ENCODE peak calls at places on chromosomes 16 and 17, in nine cellular contexts. E is A549, D is tibial nerve, Y is H1, W is K562, G is sigmoid colon, N is esophagus muscularis mucosa, L is ovary, J is stomach. R is an unnamed sample.

GRCh38 chr16:19583665-19584300 is 28.3 kb downstream of the VPS35L start:
- DNase-seq in E (peak; percentile 68), D (no peak), Y (no peak), W (peak; percentile 55), G (no peak), N (no peak), L (no peak), J (peak; percentile 30), R (peak; percentile 19)

GRCh38 chr17:77881545-77881944 is 77.0 kb upstream of the TNRC6C start:
- DNase-seq in E (no peak), D (peak; percentile 55), Y (no peak), W (peak; percentile 58), G (peak; percentile 91), N (peak; percentile 96), L (no peak), J (peak; percentile 67), R (peak; percentile 79)

GRCh38 chr17:7862692-7863437 is 5.1 kb downstream of the CYB5D1 start:
- DNase-seq in E (peak; percentile 66), D (peak; percentile 71), Y (peak; percentile 78), W (peak; percentile 48), G (peak; percentile 74), N (no peak), L (peak; percentile 52), J (no peak), R (peak; percentile 31)

GRCh38 chr16:85751665-85752501 is 987 bp upstream of the C16orf74 start:
- DNase-seq in E (no peak), D (no peak), Y (peak; percentile 64), W (no peak), G (no peak), N (no peak), L (no peak), J (no peak), R (no peak)

GRCh38 chr17:42553866-42554249 is 1.1 kb downstream of the HSD17B1 start:
- DNase-seq in E (no peak), D (no peak), Y (no peak), W (no peak), G (no peak), N (no peak), L (peak; percentile 48), J (peak; percentile 48), R (no peak)

GRCh38 chr17:31511583-31511982 is 120.1 kb downstream of the RAB11FIP4 start:
- DNase-seq in E (no peak), D (no peak), Y (no peak), W (no peak), G (no peak), N (no peak), L (no peak), J (no peak), R (no peak)

GRCh38 chr16:71273384-71273783 is 15.8 kb downstream of the CMTR2 start:
- DNase-seq in E (no peak), D (no peak), Y (no peak), W (no peak), G (no peak), N (no peak), L (no peak), J (no peak), R (no peak)

GRCh38 chr16:31700530-31701388 is 172.8 kb upstream of the ZNF267 start:
- DNase-seq in E (peak; percentile 79), D (peak; percentile 80), Y (peak; percentile 93), W (peak; percentile 56), G (peak; percentile 91), N (peak; percentile 95), L (peak; percentile 82), J (peak; percentile 92), R (peak; percentile 93)

GRCh38 chr16:23670137-23670776 is 8.4 kb upstream of the PLK1 start:
- DNase-seq in E (no peak), D (no peak), Y (no peak), W (no peak), G (no peak), N (no peak), L (no peak), J (no peak), R (no peak)

GRCh38 chr16:67847064-67847861 is at the start of gene CENPT:
- DNase-seq in E (peak; percentile 66), D (no peak), Y (peak; percentile 69), W (peak; percentile 76), G (peak; percentile 81), N (no peak), L (no peak), J (peak; percentile 72), R (peak; percentile 66)

GRCh38 chr17:4796550-4796915 is 569 bp downstream of the PSMB6 start:
- DNase-seq in E (peak; percentile 65), D (no peak), Y (peak; percentile 63), W (peak; percentile 52), G (no peak), N (no peak), L (no peak), J (no peak), R (peak; percentile 27)

GRCh38 chr17:75654176-75654575 is 12.8 kb downstream of the RECQL5 start:
- DNase-seq in E (peak; percentile 60), D (no peak), Y (no peak), W (no peak), G (peak; percentile 28), N (no peak), L (no peak), J (no peak), R (no peak)

GRCh38 chr17:28887871-28888471 is 9.6 kb downstream of the FLOT2 start:
- DNase-seq in E (no peak), D (no peak), Y (no peak), W (no peak), G (no peak), N (no peak), L (no peak), J (no peak), R (no peak)

GRCh38 chr17:29138991-29139682 is 41.1 kb downstream of the MYO18A start:
- DNase-seq in E (no peak), D (no peak), Y (no peak), W (no peak), G (no peak), N (no peak), L (peak; percentile 53), J (peak; percentile 46), R (peak; percentile 66)

GRCh38 chr17:28481081-28481571 is 7.7 kb downstream of the SLC13A2 start:
- DNase-seq in E (no peak), D (no peak), Y (no peak), W (no peak), G (no peak), N (no peak), L (no peak), J (no peak), R (no peak)

GRCh38 chr17:7560172-7561027 is 1.3 kb upstream of the SENP3 start:
- DNase-seq in E (peak; percentile 78), D (peak; percentile 46), Y (peak; percentile 90), W (peak; percentile 55), G (peak; percentile 86), N (no peak), L (peak; percentile 69), J (peak; percentile 81), R (peak; percentile 87)

GRCh38 chr17:70787721-70788120 is 618.4 kb downstream of the KCNJ2 start:
- DNase-seq in E (no peak), D (no peak), Y (no peak), W (no peak), G (no peak), N (no peak), L (no peak), J (no peak), R (no peak)

GRCh38 chr17:45123930-45124796 is 8.2 kb downstream of the PLCD3 start:
- DNase-seq in E (peak; percentile 96), D (no peak), Y (no peak), W (peak; percentile 82), G (peak; percentile 84), N (no peak), L (peak; percentile 78), J (peak; percentile 65), R (peak; percentile 82)

GRCh38 chr16:51159864-51160263 is 8.8 kb upstream of the SALL1 start:
- DNase-seq in E (no peak), D (no peak), Y (peak; percentile 40), W (no peak), G (no peak), N (no peak), L (no peak), J (no peak), R (no peak)

GRCh38 chr17:76000016-76000754 is 470 bp upstream of the CDK3 start:
- DNase-seq in E (peak; percentile 73), D (peak; percentile 34), Y (peak; percentile 97), W (peak; percentile 92), G (no peak), N (no peak), L (peak; percentile 60), J (peak; percentile 58), R (peak; percentile 81)

GRCh38 chr16:11907160-11907970 is 8.4 kb downstream of the GSPT1 start:
- DNase-seq in E (no peak), D (no peak), Y (no peak), W (no peak), G (no peak), N (no peak), L (no peak), J (no peak), R (no peak)

GRCh38 chr17:72297326-72298115 is 176.7 kb downstream of the SOX9 start:
- DNase-seq in E (peak; percentile 34), D (peak; percentile 57), Y (no peak), W (no peak), G (no peak), N (no peak), L (no peak), J (no peak), R (no peak)
- H3K4me1 ChIP-seq in E (peaks cover 22% of the 10 kb centered on the region), D (no peaks in the 10 kb centered on the region), Y (no peaks in the 10 kb centered on the region), W (no peaks in the 10 kb centered on the region), G (no peaks in the 10 kb centered on the region), N (no peaks in the 10 kb centered on the region), L (no peaks in the 10 kb centered on the region), J (peaks cover 7% of the 10 kb centered on the region), R (no peaks in the 10 kb centered on the region)

DNA sequence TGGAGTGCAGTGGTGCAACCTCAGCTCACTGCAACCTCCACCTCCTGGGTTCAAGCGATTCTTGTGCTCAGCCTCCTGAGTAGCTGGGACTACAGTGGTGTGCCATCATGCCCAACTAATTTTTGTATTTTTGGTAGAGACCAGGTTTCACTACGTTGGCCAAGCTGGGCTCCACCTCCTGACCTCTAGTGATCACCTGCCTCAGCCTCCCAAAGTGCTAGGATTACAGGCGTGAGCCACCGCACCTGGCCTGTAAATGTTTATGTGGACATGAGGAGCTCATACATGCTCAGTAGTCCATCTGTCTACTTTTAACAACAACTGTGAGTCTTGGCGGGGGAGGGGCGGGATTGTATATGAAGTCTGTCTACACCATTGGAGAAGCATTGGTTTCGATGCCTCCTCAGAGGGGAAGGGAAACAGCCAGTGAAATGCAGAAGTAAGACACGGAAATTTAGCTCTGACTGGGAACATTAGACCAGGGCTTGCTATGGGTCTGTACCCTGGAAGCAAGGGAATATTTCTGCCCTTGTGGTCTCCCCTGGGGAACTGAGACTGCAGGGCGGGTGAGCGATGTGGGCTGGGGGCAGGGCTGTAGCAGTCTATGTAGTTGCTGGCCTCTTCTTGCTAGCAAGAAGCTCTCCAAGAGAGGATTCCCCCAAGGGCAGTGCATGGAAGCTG is 9.3 kb downstream of the NUBP1 start:
- DNase-seq in E (no peak), D (peak; percentile 73), Y (no peak), W (no peak), G (no peak), N (no peak), L (no peak), J (peak; percentile 31), R (peak; percentile 55)
- TF ChIP-seq EP300 in E (no peak), D (peak; percentile 62), Y (no peak), W (no peak), G (no peak), N (no peak), L (no peak), J (no peak), R (no peak)

GRCh38 chr16:87843678-87844373 is 25.5 kb downstream of the SLC7A5 start:
- DNase-seq in E (peak; percentile 61), D (no peak), Y (no peak), W (no peak), G (peak; percentile 59), N (no peak), L (no peak), J (no peak), R (no peak)
- H3K4me1 ChIP-seq in E (peaks cover 100% of the 10 kb centered on the region), D (peaks cover 12% of the 10 kb centered on the region), Y (no peaks in the 10 kb centered on the region), W (no peaks in the 10 kb centered on the region), G (peaks cover 16% of the 10 kb centered on the region), N (no peaks in the 10 kb centered on the region), L (no peaks in the 10 kb centered on the region), J (peaks cover 70% of the 10 kb centered on the region), R (no peaks in the 10 kb centered on the region)

GRCh38 chr16:83945587-83945986 is 7.5 kb upstream of the OSGIN1 start:
- DNase-seq in E (no peak), D (no peak), Y (no peak), W (no peak), G (no peak), N (no peak), L (no peak), J (no peak), R (no peak)
- TF ChIP-seq EP300 in E (no peak), D (no peak), Y (no peak), W (no peak), G (no peak), N (no peak), L (no peak), J (no peak), R (no peak)

R was measured in transverse colon.